ENCODE peak calls at places on chromosomes 4 and X, in five cellular contexts. Q, R, S, L and U are unnamed samples.

GRCh38 chr4:183468210-183469095 is 24.0 kb downstream of the CDKN2AIP start:
- DNase-seq in Q (no peak), R (no peak), S (no peak), L (no peak), U (no peak)

GRCh38 chr4:98828801-98829200 is 100.1 kb downstream of the EIF4E start:
- DNase-seq in Q (no peak), R (peak), S (no peak), L (peak), U (peak)

GRCh38 chr4:23130845-23131244 is 438.1 kb downstream of the GBA3 start:
- DNase-seq in Q (no peak), R (no peak), S (no peak), L (no peak), U (no peak)

GRCh38 chr4:40916880-40917279 is 167.1 kb downstream of the NSUN7 start:
- DNase-seq in Q (no peak), R (peak), S (peak), L (no peak), U (no peak)

GRCh38 chrX:1533083-1533482 is 3.9 kb downstream of the P2RY8 start:
- DNase-seq in Q (no peak), R (no peak), S (no peak), L (no peak), U (no peak)

GRCh38 chr4:167100120-167100519 is 134.2 kb downstream of the SPOCK3 start:
- DNase-seq in Q (no peak), R (no peak), S (no peak), L (no peak), U (no peak)

GRCh38 chrX:123849096-123849495 is 10.8 kb upstream of the XIAP start:
- DNase-seq in Q (no peak), R (no peak), S (no peak), L (no peak), U (no peak)

GRCh38 chr4:91113130-91113706 is 986.0 kb downstream of the CCSER1 start:
- DNase-seq in Q (no peak), R (peak), S (no peak), L (no peak), U (no peak)

GRCh38 chr4:125346616-125347015 is 31.9 kb downstream of the FAT4 start:
- DNase-seq in Q (no peak), R (peak), S (no peak), L (no peak), U (no peak)

GRCh38 chr4:77465271-77465670 is 140.3 kb upstream of the CXCL13 start:
- DNase-seq in Q (no peak), R (no peak), S (no peak), L (peak), U (no peak)